ENCODE peak calls at places on chromosome 9, in eight cellular contexts. A is suprapubic skin, C is GM12878, F is stomach, W is ovary, O is A549, H is K562, V is esophagus muscularis mucosa. B is an unnamed sample.

GRCh38 chr9:88198346-88198807 is 60.1 kb upstream of the SPATA31C2 start:
- DNase-seq in F (no peak), O (peak; percentile 46), V (peak; percentile 87), C (no peak), H (no peak), W (no peak), A (no peak), B (peak; percentile 41)

GRCh38 chr9:114691046-114691955 is 9.3 kb upstream of the TEX48 start:
- DNase-seq in C (peak; percentile 36), V (no peak), O (peak; percentile 69), A (no peak), H (no peak), F (no peak), W (no peak), B (no peak)

GRCh38 chr9:126106404-126106803 is 220.2 kb upstream of the MVB12B start:
- DNase-seq in F (no peak), O (no peak), V (no peak), C (no peak), H (no peak), W (no peak), A (no peak), B (no peak)

GRCh38 chr9:127778280-127779135 is at the start of gene SH2D3C:
- DNase-seq in F (no peak), O (no peak), A (no peak), C (no peak), H (no peak), W (no peak), V (no peak), B (no peak)

GRCh38 chr9:100671811-100672305 is 94.0 kb downstream of the CAVIN4 start:
- DNase-seq in W (no peak), C (no peak), V (no peak), H (no peak), O (no peak), A (no peak), F (no peak), B (no peak)

GRCh38 chr9:111533099-111533785 is 8.3 kb downstream of the ZNF483 start:
- DNase-seq in A (no peak), H (no peak), F (no peak), O (no peak), W (no peak), C (no peak), V (no peak), B (no peak)

GRCh38 chr9:107462691-107463090 is 26.9 kb downstream of the KLF4 start:
- DNase-seq in V (no peak), F (no peak), H (no peak), A (no peak), O (no peak), C (no peak), W (no peak), B (no peak)

GRCh38 chr9:105881654-105882349 is 187.5 kb downstream of the TMEM38B start:
- DNase-seq in A (no peak), O (peak; percentile 71), W (peak; percentile 13), C (peak; percentile 25), F (peak; percentile 72), V (peak; percentile 90), H (peak; percentile 58), B (peak; percentile 53)

GRCh38 chr9:122070728-122071127 is 22.4 kb downstream of the TTLL11 start:
- DNase-seq in H (no peak), A (no peak), O (no peak), C (no peak), W (no peak), F (no peak), V (no peak), B (no peak)

GRCh38 chr9:134935056-134936020 is 17.6 kb upstream of the FCN1 start:
- DNase-seq in W (no peak), F (no peak), V (no peak), H (no peak), O (no peak), C (no peak), A (no peak), B (no peak)

GRCh38 chr9:124262596-124263045 is 4.9 kb downstream of the NEK6 start:
- DNase-seq in C (no peak), O (no peak), F (no peak), W (no peak), H (no peak), V (no peak), A (no peak), B (no peak)
- H3K4me3 ChIP-seq in C (peak overlapping the region; percentile 61), O (no peak overlapping the region), F (no peak overlapping the region), W (no peak overlapping the region), H (no peak overlapping the region), V (no peak overlapping the region), A (no peak overlapping the region), B (no peak overlapping the region)

GRCh38 chr9:21316860-21317259 is 11.7 kb upstream of the IFNA5 start:
- DNase-seq in A (no peak), C (no peak), O (peak; percentile 28), F (no peak), W (no peak), H (no peak), V (no peak), B (no peak)

GRCh38 chr9:21316032-21316842 is 11.1 kb upstream of the IFNA5 start:
- DNase-seq in O (no peak), W (no peak), C (no peak), F (no peak), H (no peak), A (no peak), V (no peak), B (no peak)

GRCh38 chr9:21314152-21314551 is 9.0 kb upstream of the IFNA5 start:
- DNase-seq in V (no peak), A (no peak), H (no peak), O (no peak), C (no peak), W (no peak), F (no peak), B (no peak)

GRCh38 chr9:21311888-21312287 is 6.8 kb upstream of the IFNA5 start:
- DNase-seq in V (no peak), A (no peak), C (no peak), H (no peak), O (no peak), W (no peak), F (no peak), B (no peak)
- TF ChIP-seq EP300 in V (no peak), A (no peak), C (no peak), H (no peak), O (no peak), W (no peak), F (no peak), B (no peak)

DNA sequence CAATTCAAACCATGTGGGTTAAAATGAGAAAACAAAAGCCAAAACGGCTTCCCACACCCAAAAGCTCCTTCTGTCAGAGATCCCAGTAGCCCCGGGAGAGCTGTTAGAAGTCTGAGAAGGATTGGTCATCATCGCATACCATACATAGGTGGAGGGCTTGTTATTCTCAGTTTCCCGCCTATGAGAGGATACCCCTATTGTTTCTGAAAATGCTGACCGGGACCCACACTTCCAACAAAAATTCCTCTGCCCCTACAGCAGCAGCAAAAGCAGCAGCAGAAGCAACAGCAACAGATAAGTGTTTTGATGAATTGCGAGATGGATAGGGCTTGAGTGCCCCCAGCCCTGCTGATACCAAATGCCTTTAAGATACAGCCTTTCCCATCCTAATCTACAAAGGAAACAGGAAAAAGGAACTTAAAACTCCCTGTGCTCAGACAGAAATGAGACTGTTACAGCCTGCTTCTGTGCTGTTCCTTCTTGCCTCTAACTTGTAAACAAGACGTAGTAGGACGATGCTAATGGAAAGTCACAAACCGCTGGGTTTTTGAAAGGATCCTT is at the start of gene TEK:
- DNase-seq in F (no peak), H (no peak), O (no peak), W (no peak), C (no peak), A (no peak), V (no peak), B (no peak)
- TF ChIP-seq POLR2A in F (no peak), H (no peak), O (no peak), W (no peak), C (no peak), A (no peak), V (no peak), B (no peak)

GRCh38 chr9:21590058-21590996 is 108.2 kb upstream of the IFNE start:
- DNase-seq in F (no peak), O (no peak), V (no peak), H (no peak), C (no peak), A (no peak), W (no peak), B (no peak)
- H3K4me3 ChIP-seq in F (no peak overlapping the region), O (peak overlapping the region; percentile 49), V (no peak overlapping the region), H (no peak overlapping the region), C (no peak overlapping the region), A (no peak overlapping the region), W (no peak overlapping the region), B (no peak overlapping the region)

GRCh38 chr9:81620009-81620405 is 69.3 kb downstream of the TLE1 start:
- DNase-seq in F (no peak), V (no peak), H (no peak), C (no peak), O (no peak), A (no peak), W (no peak), B (no peak)
- TF ChIP-seq EP300 in F (no peak), V (no peak), H (no peak), C (no peak), O (no peak), A (no peak), W (no peak), B (no peak)

DNA sequence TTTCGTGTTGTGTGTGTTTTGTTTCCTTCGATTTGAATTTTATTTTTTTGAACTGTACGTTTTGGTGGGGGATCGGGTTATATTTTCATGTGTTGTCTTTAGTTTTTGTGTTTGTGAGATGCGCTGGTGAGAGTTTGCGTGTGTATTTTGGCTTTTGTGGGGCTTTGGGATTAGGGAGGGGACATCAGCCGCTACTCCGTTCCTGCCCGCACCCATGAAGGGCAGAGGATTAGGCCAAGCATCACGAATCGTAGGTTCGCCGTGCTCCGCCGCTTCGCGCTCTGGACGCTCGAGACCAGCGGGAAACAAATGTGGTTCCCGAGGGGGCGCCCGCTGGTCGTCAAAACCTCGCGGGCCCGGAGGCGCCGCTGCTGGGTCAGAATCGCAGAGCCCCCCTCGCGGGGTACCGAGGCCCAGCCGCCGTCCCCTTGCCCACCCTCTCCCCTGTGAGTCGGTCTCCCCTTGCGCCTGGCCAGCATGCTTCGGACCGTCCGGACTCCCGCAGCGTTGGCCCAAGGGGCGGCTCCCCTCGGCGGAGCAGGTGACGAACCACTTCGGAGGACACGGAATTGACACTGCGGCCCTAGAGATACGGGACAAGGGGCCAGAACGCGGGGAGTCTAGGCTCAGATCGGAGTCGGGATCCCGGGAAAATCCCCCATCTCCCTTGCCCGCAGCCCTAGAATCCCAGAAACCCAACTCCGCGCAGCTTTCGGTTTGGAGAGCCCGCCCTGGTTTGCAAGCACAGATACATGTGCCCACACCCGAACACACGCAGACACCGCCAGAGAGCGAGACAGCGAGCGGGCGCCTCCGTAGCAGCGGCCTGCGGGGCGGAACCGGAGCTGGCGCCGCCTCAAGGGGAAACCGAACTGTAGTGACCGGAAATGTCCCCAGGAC is 2.4 kb upstream of the PAX5 start:
- DNase-seq in V (no peak), F (peak; percentile 58), O (no peak), W (peak; percentile 20), H (no peak), A (no peak), C (no peak), B (peak; percentile 18)
- TF ChIP-seq POLR2A in V (no peak), F (no peak), O (no peak), W (no peak), H (no peak), A (no peak), C (no peak), B (no peak)